ENCODE peak calls at places on chromosomes 16 and 17, in five cellular contexts. T is H1, G is H54, H is stomach, Y is ELR. W is an unnamed sample.

GRCh38 chr16:31696968-31697743 is 169.5 kb downstream of the AHSP start:
- DNase-seq in T (no peak), G (peak), H (no peak), Y (peak), W (peak)

GRCh38 chr16:11201498-11202259 is 54.3 kb downstream of the SOCS1 start:
- DNase-seq in T (peak), G (peak), H (peak), Y (peak), W (peak)

GRCh38 chr16:86343111-86343642 is 167.2 kb upstream of the FOXF1 start:
- DNase-seq in T (no peak), G (no peak), H (peak), Y (peak), W (no peak)

GRCh38 chr17:10075919-10076318 is 122.5 kb downstream of the GAS7 start:
- DNase-seq in T (no peak), G (no peak), H (no peak), Y (no peak), W (no peak)

GRCh38 chr16:88999457-89000206 is 22.6 kb upstream of the CBFA2T3 start:
- DNase-seq in T (no peak), G (no peak), H (no peak), Y (no peak), W (no peak)

GRCh38 chr17:603405-604193 is 111.0 kb downstream of the VPS53 start:
- DNase-seq in T (no peak), G (no peak), H (no peak), Y (no peak), W (no peak)

GRCh38 chr17:332558-333322 is 19.9 kb downstream of the RPH3AL start:
- DNase-seq in T (no peak), G (no peak), H (no peak), Y (no peak), W (no peak)

GRCh38 chr16:46858151-46858550 is 26.0 kb upstream of the GPT2 start:
- DNase-seq in T (no peak), G (no peak), H (no peak), Y (no peak), W (no peak)

GRCh38 chr17:81043725-81044427 is 8.9 kb downstream of the BAIAP2 start:
- DNase-seq in T (peak), G (peak), H (peak), Y (peak), W (peak)

GRCh38 chr17:17227608-17228520 is 9.1 kb downstream of the FLCN start:
- DNase-seq in T (no peak), G (no peak), H (peak), Y (no peak), W (no peak)

GRCh38 chr17:45730192-45730591 is 53.9 kb upstream of the CRHR1 start:
- DNase-seq in T (no peak), G (no peak), H (no peak), Y (no peak), W (no peak)

GRCh38 chr17:77516902-77517301 is 376.1 kb downstream of the SEC14L1 start:
- DNase-seq in T (no peak), G (no peak), H (peak), Y (peak), W (no peak)

GRCh38 chr17:79648181-79648831 is 37.5 kb upstream of the RBFOX3 start:
- DNase-seq in T (no peak), G (no peak), H (peak), Y (no peak), W (no peak)